ENCODE peak calls at places on chromosomes 3 and 15, in six cellular contexts. T is stimulated activated CD8-positive, alpha-beta memory T cell treated with anti-CD3 and anti-CD28 coated beads, Interleukin-15, amount 100 ng/mL, for 24 hours; X is left cardiac atrium; A is glomerular endothelial cell; B is M059J; L is HS-5. P is an unnamed sample.

GRCh38 chr15:76381366-76381765 is 44.8 kb downstream of the ISL2 start:
- DNase-seq in L (no peak), A (no peak), B (no peak), T (no peak), X (no peak), P (no peak)

GRCh38 chr3:64188810-64189560 is 36.3 kb downstream of the PRICKLE2 start:
- DNase-seq in A (peak), L (peak), T (no peak), B (peak), X (peak), P (peak)

GRCh38 chr3:127182848-127183714 is 9.8 kb upstream of the PRR23E start:
- DNase-seq in A (no peak), X (no peak), T (no peak), L (no peak), B (no peak), P (no peak)

GRCh38 chr3:139774570-139775302 is 97.0 kb upstream of the NMNAT3 start:
- DNase-seq in L (no peak), A (no peak), T (no peak), X (no peak), B (peak), P (no peak)

GRCh38 chr15:100687532-100688215 is 85.3 kb downstream of the ASB7 start:
- DNase-seq in X (peak), A (no peak), B (peak), T (no peak), L (peak), P (no peak)

GRCh38 chr15:94844533-94845390 is 613.4 kb downstream of the MCTP2 start:
- DNase-seq in L (no peak), X (peak), T (no peak), A (peak), B (no peak), P (peak)

GRCh38 chr3:38657369-38657768 is 7.9 kb upstream of the SCN5A start:
- DNase-seq in X (no peak), A (no peak), B (no peak), L (no peak), T (no peak), P (no peak)

GRCh38 chr3:69121950-69122349 is 445 bp downstream of the LMOD3 start:
- DNase-seq in B (no peak), T (no peak), A (no peak), L (no peak), X (no peak), P (no peak)

GRCh38 chr15:94970096-94970495 is 738.7 kb downstream of the MCTP2 start:
- DNase-seq in L (no peak), B (no peak), T (no peak), A (no peak), X (no peak), P (no peak)

GRCh38 chr3:27847697-27848096 is 125.6 kb upstream of the EOMES start:
- DNase-seq in X (no peak), T (no peak), A (no peak), B (no peak), L (no peak), P (no peak)

GRCh38 chr15:33994005-33994615 is 25.8 kb downstream of the CHRM5 start:
- DNase-seq in A (no peak), T (no peak), B (peak), L (no peak), X (no peak), P (no peak)

GRCh38 chr3:136239094-136239493 is 11.0 kb upstream of the PCCB start:
- DNase-seq in T (no peak), A (no peak), B (no peak), X (no peak), L (no peak), P (no peak)

GRCh38 chr3:119161240-119161639 is 12.2 kb upstream of the UPK1B start:
- DNase-seq in T (no peak), L (no peak), A (no peak), X (no peak), B (no peak), P (no peak)

GRCh38 chr3:160812304-160812703 is 56.3 kb downstream of the PPM1L start:
- DNase-seq in L (no peak), T (no peak), A (no peak), B (no peak), X (no peak), P (no peak)

GRCh38 chr3:70519005-70519404 is 206.6 kb upstream of the MDFIC2 start:
- DNase-seq in L (no peak), X (no peak), A (no peak), B (no peak), T (no peak), P (no peak)

GRCh38 chr3:47342156-47342555 is 38.7 kb upstream of the PTPN23 start:
- DNase-seq in L (no peak), B (no peak), A (no peak), X (no peak), T (no peak), P (no peak)

GRCh38 chr3:100993309-100993708 is at the start of gene ABI3BP:
- DNase-seq in X (peak), A (no peak), T (no peak), B (peak), L (peak), P (peak)

GRCh38 chr3:142987080-142987700 is 14.2 kb upstream of the U2SURP start:
- DNase-seq in L (no peak), X (no peak), A (no peak), T (no peak), B (peak), P (no peak)

GRCh38 chr3:69811452-69812401 is 72.5 kb downstream of the MITF start:
- DNase-seq in A (no peak), B (no peak), X (no peak), L (no peak), T (no peak), P (no peak)

GRCh38 chr3:107884719-107885460 is 205.9 kb downstream of the CD47 start:
- DNase-seq in T (no peak), L (peak), A (no peak), X (no peak), B (peak), P (no peak)

GRCh38 chr15:101451192-101451799 is 38.2 kb downstream of the PCSK6 start:
- DNase-seq in T (no peak), B (no peak), X (peak), A (no peak), L (no peak), P (peak)

GRCh38 chr15:68580026-68580882 is 1.5 kb downstream of the CORO2B start:
- DNase-seq in A (no peak), X (peak), B (no peak), T (no peak), L (no peak), P (no peak)

GRCh38 chr3:27758083-27758482 is 36.0 kb upstream of the EOMES start:
- DNase-seq in B (peak), L (peak), A (no peak), X (no peak), T (no peak), P (no peak)

GRCh38 chr15:40314723-40315276 is 7.1 kb upstream of the PLCB2 start:
- DNase-seq in T (no peak), L (peak), X (peak), A (no peak), B (peak), P (peak)

GRCh38 chr3:94972066-94972465 is 909.2 kb downstream of the NSUN3 start:
- DNase-seq in T (no peak), A (no peak), B (no peak), L (no peak), X (no peak), P (no peak)

GRCh38 chr15:33453761-33454160 is 143.0 kb downstream of the RYR3 start:
- DNase-seq in B (no peak), X (no peak), L (no peak), T (no peak), A (no peak), P (no peak)

GRCh38 chr15:70833897-70834765 is 19.8 kb downstream of the LARP6 start:
- DNase-seq in A (no peak), X (no peak), L (no peak), T (no peak), B (peak), P (no peak)

GRCh38 chr15:79948095-79948695 is 22.8 kb downstream of the BCL2A1 start:
- DNase-seq in L (no peak), X (no peak), A (no peak), T (no peak), B (peak), P (no peak)

GRCh38 chr15:100558771-100559254 is 30.1 kb upstream of the CERS3 start:
- DNase-seq in X (peak), B (no peak), L (no peak), T (no peak), A (no peak), P (no peak)

GRCh38 chr3:133750201-133750748 is 4.1 kb downstream of the TF start:
- DNase-seq in L (no peak), A (no peak), X (no peak), B (no peak), T (no peak), P (no peak)

GRCh38 chr3:42247576-42248027 is 18.4 kb downstream of the CCK start:
- DNase-seq in A (peak), L (no peak), B (peak), T (no peak), X (no peak), P (peak)

GRCh38 chr3:184320099-184320445 is 5.7 kb downstream of the EIF4G1 start:
- DNase-seq in A (no peak), L (peak), X (peak), T (no peak), B (peak), P (peak)

GRCh38 chr3:17820704-17821103 is 78.3 kb upstream of the TBC1D5 start:
- DNase-seq in X (no peak), A (no peak), L (no peak), B (peak), T (no peak), P (no peak)

GRCh38 chr3:148992027-148992634 is 791 bp downstream of the GYG1 start:
- DNase-seq in T (no peak), A (no peak), B (peak), L (no peak), X (peak), P (peak)

GRCh38 chr3:39269528-39269927 is 10.3 kb downstream of the CX3CR1 start:
- DNase-seq in B (no peak), A (no peak), T (no peak), X (no peak), L (no peak), P (no peak)

GRCh38 chr3:25885544-25885943 is 95.7 kb downstream of the OXSM start:
- DNase-seq in T (no peak), A (no peak), L (no peak), X (no peak), B (peak), P (no peak)

GRCh38 chr3:43291546-43291945 is 5.2 kb downstream of the SNRK start:
- DNase-seq in L (no peak), T (no peak), B (peak), A (no peak), X (no peak), P (no peak)

GRCh38 chr15:48493084-48493762 is 152.3 kb downstream of the FBN1 start:
- DNase-seq in X (no peak), T (no peak), L (peak), A (no peak), B (peak), P (no peak)

GRCh38 chr15:29432191-29433049 is 162.8 kb upstream of the NSMCE3 start:
- DNase-seq in B (no peak), L (no peak), A (no peak), T (no peak), X (no peak), P (no peak)

GRCh38 chr3:44995142-44995770 is 19.2 kb downstream of the EXOSC7 start:
- DNase-seq in X (peak), L (no peak), T (no peak), B (peak), A (no peak), P (peak)

P was measured in heart left ventricle.